ENCODE peak calls at places on chromosomes 3 and 15, in four cellular contexts. One of them, this sample, is unnamed.

GRCh38 chr15:30953731-30954378 is 37.6 kb downstream of the MTMR10 start:
- DNase-seq in A549: peak
- DNase-seq in HCT116: peak
- DNase-seq in osteocyte: no peak
- DNase-seq in this sample: no peak

GRCh38 chr3:183815565-183815943 is 9.8 kb downstream of the MAP6D1 start:
- DNase-seq in A549: no peak
- DNase-seq in HCT116: no peak
- DNase-seq in osteocyte: no peak
- DNase-seq in this sample: no peak

GRCh38 chr3:37779289-37780152 is 82.2 kb upstream of the CTDSPL start:
- DNase-seq in A549: peak
- DNase-seq in HCT116: peak
- DNase-seq in osteocyte: no peak
- DNase-seq in this sample: peak

GRCh38 chr3:101890716-101891115 is 41.4 kb downstream of the NFKBIZ start:
- DNase-seq in A549: no peak
- DNase-seq in HCT116: no peak
- DNase-seq in osteocyte: no peak
- DNase-seq in this sample: no peak

GRCh38 chr15:67840747-67841634 is 1.1 kb upstream of the RNU6-1 start:
- DNase-seq in A549: peak
- DNase-seq in HCT116: no peak
- DNase-seq in osteocyte: no peak
- DNase-seq in this sample: peak

GRCh38 chr3:128679338-128679737 is 28.7 kb upstream of the RPN1 start:
- DNase-seq in A549: no peak
- DNase-seq in HCT116: no peak
- DNase-seq in osteocyte: no peak
- DNase-seq in this sample: no peak

GRCh38 chr3:13833506-13834257 is 46.2 kb downstream of the WNT7A start:
- DNase-seq in A549: no peak
- DNase-seq in HCT116: no peak
- DNase-seq in osteocyte: no peak
- DNase-seq in this sample: no peak

GRCh38 chr3:195877767-195878423 is 30.5 kb downstream of the TNK2 start:
- DNase-seq in A549: no peak
- DNase-seq in HCT116: no peak
- DNase-seq in osteocyte: no peak
- DNase-seq in this sample: no peak

GRCh38 chr3:198092276-198092675 is 132.3 kb downstream of the LMLN start:
- DNase-seq in A549: no peak
- DNase-seq in HCT116: no peak
- DNase-seq in osteocyte: no peak
- DNase-seq in this sample: no peak

GRCh38 chr15:28125673-28126651 is 26.8 kb upstream of the OCA2 start:
- DNase-seq in A549: peak
- DNase-seq in HCT116: peak
- DNase-seq in osteocyte: no peak
- DNase-seq in this sample: no peak

GRCh38 chr15:72809329-72809728 is 25.8 kb upstream of the ADPGK start:
- DNase-seq in A549: no peak
- DNase-seq in HCT116: no peak
- DNase-seq in osteocyte: no peak
- DNase-seq in this sample: no peak

GRCh38 chr3:175179055-175179454 is 319.9 kb downstream of the NAALADL2 start:
- DNase-seq in A549: no peak
- DNase-seq in HCT116: no peak
- DNase-seq in osteocyte: no peak
- DNase-seq in this sample: no peak

GRCh38 chr3:128683957-128684356 is 33.3 kb upstream of the RPN1 start:
- DNase-seq in A549: no peak
- DNase-seq in HCT116: no peak
- DNase-seq in osteocyte: no peak
- DNase-seq in this sample: no peak

GRCh38 chr15:84883433-84883832 is 1.0 kb upstream of the SLC28A1 start:
- DNase-seq in A549: no peak
- DNase-seq in HCT116: no peak
- DNase-seq in osteocyte: no peak
- DNase-seq in this sample: no peak

GRCh38 chr15:34358367-34358766 is 8.6 kb downstream of the LPCAT4 start:
- DNase-seq in A549: peak
- DNase-seq in HCT116: no peak
- DNase-seq in osteocyte: no peak
- DNase-seq in this sample: no peak

GRCh38 chr15:47293763-47294162 is 423.5 kb upstream of the SEMA6D start:
- DNase-seq in A549: no peak
- DNase-seq in HCT116: no peak
- DNase-seq in osteocyte: no peak
- DNase-seq in this sample: no peak

GRCh38 chr3:126267169-126267975 is 87.0 kb upstream of the ALDH1L1 start:
- DNase-seq in A549: peak
- DNase-seq in HCT116: peak
- DNase-seq in osteocyte: peak
- DNase-seq in this sample: no peak

GRCh38 chr3:129051776-129052400 is 8.7 kb upstream of the GP9 start:
- DNase-seq in A549: no peak
- DNase-seq in HCT116: no peak
- DNase-seq in osteocyte: no peak
- DNase-seq in this sample: no peak

GRCh38 chr3:97872209-97873042 is 50.6 kb downstream of the CRYBG3 start:
- DNase-seq in A549: no peak
- DNase-seq in HCT116: no peak
- DNase-seq in osteocyte: no peak
- DNase-seq in this sample: no peak

GRCh38 chr15:67319968-67320367 is 65.4 kb downstream of the IQCH start:
- DNase-seq in A549: no peak
- DNase-seq in HCT116: no peak
- DNase-seq in osteocyte: no peak
- DNase-seq in this sample: no peak

GRCh38 chr3:197692641-197693040 is 44.1 kb downstream of the RUBCN start:
- DNase-seq in A549: no peak
- DNase-seq in HCT116: no peak
- DNase-seq in osteocyte: no peak
- DNase-seq in this sample: no peak

GRCh38 chr3:115397433-115397832 is 225.9 kb upstream of the GAP43 start:
- DNase-seq in A549: no peak
- DNase-seq in HCT116: no peak
- DNase-seq in osteocyte: no peak
- DNase-seq in this sample: no peak

GRCh38 chr3:13051066-13051465 is 22.2 kb downstream of the IQSEC1 start:
- DNase-seq in A549: no peak
- DNase-seq in HCT116: no peak
- DNase-seq in osteocyte: no peak
- DNase-seq in this sample: no peak

GRCh38 chr3:3201584-3201983 is 22.1 kb upstream of the CRBN start:
- DNase-seq in A549: no peak
- DNase-seq in HCT116: no peak
- DNase-seq in osteocyte: no peak
- DNase-seq in this sample: peak

GRCh38 chr3:152381881-152382295 is 113.2 kb downstream of the MBNL1 start:
- DNase-seq in A549: no peak
- DNase-seq in HCT116: no peak
- DNase-seq in osteocyte: no peak
- DNase-seq in this sample: no peak

GRCh38 chr15:30917013-30917412 is 13.3 kb downstream of the FAN1 start:
- DNase-seq in A549: no peak
- DNase-seq in HCT116: no peak
- DNase-seq in osteocyte: no peak
- DNase-seq in this sample: no peak

GRCh38 chr15:81893182-81893833 is 152.5 kb downstream of the MEX3B start:
- DNase-seq in A549: no peak
- DNase-seq in HCT116: no peak
- DNase-seq in osteocyte: no peak
- DNase-seq in this sample: no peak

GRCh38 chr3:135862361-135862760 is 103.2 kb upstream of the PPP2R3A start:
- DNase-seq in A549: no peak
- DNase-seq in HCT116: no peak
- DNase-seq in osteocyte: no peak
- DNase-seq in this sample: no peak

GRCh38 chr3:139252719-139253118 is 91.1 kb upstream of the MRPS22 start:
- DNase-seq in A549: no peak
- DNase-seq in HCT116: no peak
- DNase-seq in osteocyte: no peak
- DNase-seq in this sample: no peak

GRCh38 chr15:89018235-89018634 is 70.0 kb upstream of the ABHD2 start:
- DNase-seq in A549: no peak
- DNase-seq in HCT116: no peak
- DNase-seq in osteocyte: no peak
- DNase-seq in this sample: no peak

GRCh38 chr15:93288718-93289117 is 199.7 kb upstream of the RGMA start:
- DNase-seq in A549: no peak
- DNase-seq in HCT116: no peak
- DNase-seq in osteocyte: no peak
- DNase-seq in this sample: no peak

GRCh38 chr3:127674793-127675189 is 2.0 kb downstream of the ABTB1 start:
- DNase-seq in A549: no peak
- DNase-seq in HCT116: no peak
- DNase-seq in osteocyte: peak
- DNase-seq in this sample: no peak

GRCh38 chr3:71493372-71493771 is 90.2 kb downstream of the FOXP1 start:
- DNase-seq in A549: no peak
- DNase-seq in HCT116: no peak
- DNase-seq in osteocyte: no peak
- DNase-seq in this sample: no peak

GRCh38 chr3:189389346-189389745 is 217.6 kb downstream of the TPRG1 start:
- DNase-seq in A549: no peak
- DNase-seq in HCT116: no peak
- DNase-seq in osteocyte: no peak
- DNase-seq in this sample: no peak

GRCh38 chr3:51637144-51637940 is 33.7 kb upstream of the TEX264 start:
- DNase-seq in A549: no peak
- DNase-seq in HCT116: no peak
- DNase-seq in osteocyte: no peak
- DNase-seq in this sample: no peak

GRCh38 chr3:173865900-173866498 is 468.5 kb downstream of the NLGN1 start:
- DNase-seq in A549: no peak
- DNase-seq in HCT116: no peak
- DNase-seq in osteocyte: no peak
- DNase-seq in this sample: no peak

GRCh38 chr3:186053954-186054353 is 54.9 kb downstream of the ETV5 start:
- DNase-seq in A549: no peak
- DNase-seq in HCT116: no peak
- DNase-seq in osteocyte: peak
- DNase-seq in this sample: no peak

GRCh38 chr3:164498917-164499316 is 579.4 kb downstream of the SI start:
- DNase-seq in A549: no peak
- DNase-seq in HCT116: no peak
- DNase-seq in osteocyte: no peak
- DNase-seq in this sample: no peak

GRCh38 chr3:54294214-54294613 is 171.9 kb downstream of the CACNA2D3 start:
- DNase-seq in A549: no peak
- DNase-seq in HCT116: no peak
- DNase-seq in osteocyte: no peak
- DNase-seq in this sample: no peak

GRCh38 chr3:45546636-45547201 is 47.8 kb upstream of the LIMD1 start:
- DNase-seq in A549: no peak
- DNase-seq in HCT116: peak
- DNase-seq in osteocyte: no peak
- DNase-seq in this sample: no peak

GRCh38 chr3:45544719-45545296 is 49.7 kb upstream of the LIMD1 start:
- DNase-seq in A549: no peak
- DNase-seq in HCT116: no peak
- DNase-seq in osteocyte: no peak
- DNase-seq in this sample: no peak

GRCh38 chr3:45544024-45544718 is 50.4 kb upstream of the LIMD1 start:
- DNase-seq in A549: no peak
- DNase-seq in HCT116: no peak
- DNase-seq in osteocyte: no peak
- DNase-seq in this sample: no peak

GRCh38 chr3:45546223-45546622 is 48.3 kb upstream of the LIMD1 start:
- DNase-seq in A549: no peak
- DNase-seq in HCT116: no peak
- DNase-seq in osteocyte: no peak
- DNase-seq in this sample: no peak

DNA sequence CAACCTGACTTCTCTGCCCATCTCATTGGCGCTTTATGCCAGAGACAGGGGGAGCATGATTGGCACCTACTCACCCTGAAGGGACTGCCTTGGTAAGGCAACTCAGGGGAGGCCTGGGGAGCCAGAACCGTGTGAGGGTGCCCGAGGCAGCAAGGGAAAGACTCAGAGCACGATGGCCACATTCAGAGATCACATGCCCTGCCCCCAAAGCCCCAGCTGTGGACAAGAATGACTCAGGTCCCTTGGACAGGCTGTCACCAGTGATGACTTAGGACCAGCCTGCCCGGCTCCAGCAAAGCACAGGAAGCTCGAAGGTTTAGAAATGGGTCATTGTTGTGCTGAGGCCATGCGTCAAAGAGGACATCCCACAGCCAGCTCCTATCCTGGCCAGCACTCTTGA is 49.1 kb upstream of the LIMD1 start:
- DNase-seq in A549: no peak
- DNase-seq in HCT116: no peak
- DNase-seq in osteocyte: no peak
- DNase-seq in this sample: no peak
- TF ChIP-seq CTCF in A549: no peak
- TF ChIP-seq CTCF in HCT116: no peak
- TF ChIP-seq CTCF in osteocyte: no peak
- TF ChIP-seq CTCF in this sample: no peak

GRCh38 chr15:69160976-69161877 is 792 bp downstream of the GLCE start:
- DNase-seq in A549: peak
- DNase-seq in HCT116: peak
- DNase-seq in osteocyte: no peak
- DNase-seq in this sample: peak
- TF ChIP-seq CTCF in A549: peak
- TF ChIP-seq CTCF in HCT116: peak
- TF ChIP-seq CTCF in osteocyte: peak
- TF ChIP-seq CTCF in this sample: peak

GRCh38 chr3:182139627-182140357 is 428.1 kb downstream of the SOX2 start:
- DNase-seq in A549: no peak
- DNase-seq in HCT116: no peak
- DNase-seq in osteocyte: no peak
- DNase-seq in this sample: no peak

GRCh38 chr3:182133752-182134151 is 422.0 kb downstream of the SOX2 start:
- DNase-seq in A549: no peak
- DNase-seq in HCT116: no peak
- DNase-seq in osteocyte: no peak
- DNase-seq in this sample: no peak

GRCh38 chr3:182138388-182138787 is 426.7 kb downstream of the SOX2 start:
- DNase-seq in A549: no peak
- DNase-seq in HCT116: no peak
- DNase-seq in osteocyte: no peak
- DNase-seq in this sample: no peak

GRCh38 chr3:182136008-182136910 is 424.5 kb downstream of the SOX2 start:
- DNase-seq in A549: peak
- DNase-seq in HCT116: no peak
- DNase-seq in osteocyte: no peak
- DNase-seq in this sample: no peak

GRCh38 chr3:182135056-182135455 is 423.3 kb downstream of the SOX2 start:
- DNase-seq in A549: no peak
- DNase-seq in HCT116: no peak
- DNase-seq in osteocyte: no peak
- DNase-seq in this sample: no peak
- TF ChIP-seq CTCF in A549: no peak
- TF ChIP-seq CTCF in HCT116: no peak
- TF ChIP-seq CTCF in osteocyte: no peak
- TF ChIP-seq CTCF in this sample: no peak

GRCh38 chr3:93906245-93906644 is 67.5 kb downstream of the PROS1 start:
- DNase-seq in A549: peak
- DNase-seq in HCT116: no peak
- DNase-seq in osteocyte: no peak
- DNase-seq in this sample: peak
- TF ChIP-seq CTCF in A549: no peak
- TF ChIP-seq CTCF in HCT116: no peak
- TF ChIP-seq CTCF in osteocyte: no peak
- TF ChIP-seq CTCF in this sample: no peak